ENCODE peak calls at places on chromosome 22, in four cellular contexts. Q is fibroblast of lung, L is GM23248, S is endothelial cell of umbilical vein. G is an unnamed sample.

GRCh38 chr22:19106886-19107729 is 15.1 kb downstream of the DGCR2 start:
- DNase-seq in S (no peak), L (no peak), Q (no peak), G (no peak)

GRCh38 chr22:42269407-42270177 is 861 bp downstream of the TCF20 start:
- DNase-seq in L (peak; percentile 59), S (peak; percentile 28), Q (no peak), G (peak; percentile 9)

GRCh38 chr22:17368727-17369552 is at the start of gene CECR2:
- DNase-seq in S (no peak), L (no peak), Q (peak; percentile 10), G (peak; percentile 0)

GRCh38 chr22:38129856-38130255 is 19.4 kb upstream of the BAIAP2L2 start:
- DNase-seq in L (no peak), Q (no peak), S (no peak), G (no peak)

GRCh38 chr22:19193879-19194278 is 15.3 kb upstream of the SLC25A1 start:
- DNase-seq in S (no peak), Q (no peak), L (no peak), G (no peak)

GRCh38 chr22:47091921-47092700 is 329.7 kb downstream of the TBC1D22A start:
- DNase-seq in S (no peak), Q (no peak), L (no peak), G (no peak)

GRCh38 chr22:19874307-19875060 is 19.8 kb upstream of the GNB1L start:
- DNase-seq in S (peak; percentile 77), L (peak; percentile 33), Q (peak; percentile 41), G (peak; percentile 29)

GRCh38 chr22:20117656-20118571 is 888 bp upstream of the TRMT2A start:
- DNase-seq in Q (peak; percentile 51), S (peak; percentile 25), L (peak; percentile 80), G (peak; percentile 22)

GRCh38 chr22:27226666-27227065 is 569.3 kb downstream of the MIAT start:
- DNase-seq in Q (peak; percentile 73), L (peak; percentile 60), S (no peak), G (peak; percentile 64)

GRCh38 chr22:19806213-19807160 is 45.9 kb downstream of the TBX1 start:
- DNase-seq in L (no peak), Q (peak; percentile 38), S (peak; percentile 63), G (peak; percentile 23)

GRCh38 chr22:42461511-42461910 is 29.3 kb upstream of the NFAM1 start:
- DNase-seq in Q (no peak), L (no peak), S (no peak), G (no peak)

GRCh38 chr22:20551805-20552449 is 44.5 kb downstream of the MED15 start:
- DNase-seq in S (peak; percentile 48), Q (no peak), L (peak; percentile 60), G (no peak)

GRCh38 chr22:41576877-41577276 is 12.8 kb downstream of the PMM1 start:
- DNase-seq in Q (peak; percentile 34), S (peak; percentile 31), L (peak; percentile 62), G (no peak)

GRCh38 chr22:41564563-41564962 is 3.8 kb downstream of the CSDC2 start:
- DNase-seq in L (no peak), S (no peak), Q (peak; percentile 43), G (no peak)

GRCh38 chr22:38710352-38710751 is 4.6 kb downstream of the GTPBP1 start:
- DNase-seq in L (no peak), S (no peak), Q (no peak), G (no peak)

GRCh38 chr22:22810018-22810427 is 77.6 kb upstream of the IGLL5 start:
- DNase-seq in Q (peak; percentile 11), L (no peak), S (peak; percentile 7), G (peak; percentile 4)

GRCh38 chr22:48495751-48496080 is 1332.0 kb downstream of the BRD1 start:
- DNase-seq in Q (no peak), S (no peak), L (no peak), G (no peak)

GRCh38 chr22:35349704-35350538 is 31.0 kb upstream of the HMOX1 start:
- DNase-seq in Q (peak; percentile 41), L (peak; percentile 48), S (no peak), G (peak; percentile 14)

GRCh38 chr22:35353318-35353717 is 27.6 kb upstream of the HMOX1 start:
- DNase-seq in S (no peak), L (no peak), Q (no peak), G (no peak)

GRCh38 chr22:35350539-35351503 is 30.1 kb upstream of the HMOX1 start:
- DNase-seq in S (peak; percentile 89), Q (peak; percentile 89), L (peak; percentile 97), G (peak; percentile 78)

GRCh38 chr22:35354068-35354467 is 26.8 kb upstream of the HMOX1 start:
- DNase-seq in L (no peak), Q (no peak), S (no peak), G (no peak)

DNA sequence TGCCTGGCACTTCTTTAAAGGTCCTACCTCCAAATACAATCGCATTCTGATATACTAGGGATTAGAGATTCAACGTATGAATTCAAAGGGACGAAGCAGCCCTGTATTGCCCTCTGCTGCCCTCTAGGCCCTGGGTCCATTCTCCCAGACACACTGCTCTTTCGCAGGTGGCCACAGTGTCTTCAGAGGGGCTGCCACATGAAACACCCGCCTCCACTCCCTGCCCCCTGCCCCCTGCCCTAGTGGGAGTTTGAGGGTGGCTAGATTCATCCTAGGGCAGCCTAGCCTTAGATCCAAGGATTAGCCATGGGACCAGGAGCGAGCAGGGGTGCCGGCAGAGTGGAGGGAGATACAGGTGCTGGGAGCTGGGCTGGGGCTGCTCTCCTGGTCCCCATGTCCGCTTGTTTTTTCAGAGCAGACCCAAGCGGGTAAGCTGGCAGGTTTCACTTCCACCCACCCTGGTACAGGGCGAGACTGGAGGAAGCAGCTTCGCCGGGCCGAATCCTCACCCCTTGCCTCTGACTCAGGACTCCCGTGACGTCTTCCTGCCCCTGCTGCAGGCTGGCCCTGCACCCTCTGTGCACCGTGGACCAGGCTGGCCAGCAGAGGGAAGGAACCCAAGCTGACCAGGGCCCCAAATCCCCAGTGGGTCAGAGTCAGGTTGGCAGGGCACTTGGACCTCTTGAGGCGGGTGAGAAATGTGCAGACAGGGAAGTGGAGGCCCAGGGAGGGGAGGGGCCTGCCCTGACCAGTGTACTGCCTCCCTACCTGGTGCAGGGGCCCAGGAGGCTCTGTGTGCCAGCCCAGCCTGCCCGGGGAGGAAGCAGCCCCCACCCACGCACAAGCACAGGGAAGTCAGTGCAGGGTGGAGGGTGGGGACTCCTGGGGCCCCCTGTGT is 28.4 kb upstream of the HMOX1 start:
- DNase-seq in S (peak; percentile 46), L (peak; percentile 45), Q (peak; percentile 39), G (no peak)
- H3K4me2 ChIP-seq in S (no peak overlapping the region), L (no peak overlapping the region), Q (no peak overlapping the region), G (no peak overlapping the region)

GRCh38 chr22:28907311-28908008 is 24.1 kb downstream of the ZNRF3 start:
- DNase-seq in Q (peak; percentile 19), L (no peak), S (no peak), G (no peak)
- H3K27ac ChIP-seq in Q (no peak overlapping the region), L (no peak overlapping the region), S (no peak overlapping the region), G (no peak overlapping the region)

GRCh38 chr22:32325416-32325801 is 32.3 kb upstream of the RFPL3 start:
- DNase-seq in Q (no peak), L (no peak), S (no peak), G (no peak)
- TF ChIP-seq EZH2 in Q (no peak), L (no peak), S (no peak), G (no peak)

DNA sequence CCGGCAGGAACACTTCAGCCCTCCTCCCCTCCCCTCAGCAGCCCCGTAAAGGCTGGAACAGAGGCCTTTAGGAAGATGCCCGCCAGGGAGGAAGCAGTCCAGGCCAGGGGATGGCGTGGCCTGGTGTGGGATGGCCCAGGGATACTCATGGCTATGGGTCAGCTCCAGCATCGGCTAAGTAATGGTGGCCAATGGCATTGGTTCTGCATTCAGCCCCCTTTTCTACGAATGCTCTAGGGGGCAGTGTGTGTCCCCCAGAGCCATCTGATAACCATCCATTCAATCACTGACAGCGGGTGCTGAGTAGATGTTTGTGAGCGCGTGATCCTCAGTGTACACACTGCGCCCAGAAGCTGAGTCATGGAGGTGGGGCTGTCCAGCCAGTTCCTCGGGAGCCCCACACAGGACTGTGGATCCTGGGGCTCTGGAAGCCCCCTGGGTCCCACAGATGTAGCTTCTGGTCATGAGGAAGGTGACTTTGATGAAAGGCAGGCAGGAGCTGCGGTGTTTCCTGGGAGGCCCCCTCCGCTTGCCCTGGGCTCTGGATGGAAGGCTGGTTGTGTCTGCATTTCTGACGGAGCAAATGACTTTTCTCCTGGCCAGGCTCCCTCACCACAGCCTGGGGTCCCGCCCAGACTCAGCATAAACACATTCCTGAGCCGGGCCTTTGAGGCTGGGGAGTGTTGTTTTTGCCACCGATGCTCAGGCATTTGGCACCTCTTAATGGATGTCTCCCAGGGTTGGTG is 46.5 kb downstream of the FBLN1 start:
- DNase-seq in L (peak; percentile 97), Q (peak; percentile 92), S (no peak), G (peak; percentile 90)
- H3K4me2 ChIP-seq in L (peak overlapping the region; percentile 45), Q (peak overlapping the region; percentile 40), S (no peak overlapping the region), G (peak overlapping the region; percentile 69)

DNA sequence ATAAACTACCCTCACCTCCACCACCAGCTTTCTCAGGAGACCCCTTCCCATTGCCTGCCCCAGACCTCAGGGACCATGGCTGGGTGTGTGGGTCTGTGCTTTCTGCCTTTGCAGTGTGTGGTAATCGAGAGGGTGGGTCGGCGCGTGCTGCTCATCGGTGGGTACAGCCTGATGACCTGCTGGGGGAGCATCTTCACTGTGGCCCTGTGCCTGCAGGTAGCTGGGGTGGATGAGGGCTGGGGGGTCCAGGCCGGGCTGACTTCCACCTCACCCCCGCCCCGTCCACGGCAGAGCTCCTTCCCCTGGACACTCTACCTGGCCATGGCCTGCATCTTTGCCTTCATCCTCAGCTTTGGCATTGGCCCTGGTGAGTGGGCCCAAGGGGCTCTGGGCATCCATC is 10.5 kb upstream of the MIF start:
- DNase-seq in L (no peak), S (no peak), Q (no peak), G (no peak)
- H3K27ac ChIP-seq in L (no peak overlapping the region), S (no peak overlapping the region), Q (no peak overlapping the region), G (no peak overlapping the region)

GRCh38 chr22:31753005-31753633 is 700 bp upstream of the DEPDC5 start:
- DNase-seq in S (no peak), Q (no peak), L (peak; percentile 45), G (no peak)
- TF ChIP-seq EZH2 in S (no peak), Q (no peak), L (no peak), G (no peak)

DNA sequence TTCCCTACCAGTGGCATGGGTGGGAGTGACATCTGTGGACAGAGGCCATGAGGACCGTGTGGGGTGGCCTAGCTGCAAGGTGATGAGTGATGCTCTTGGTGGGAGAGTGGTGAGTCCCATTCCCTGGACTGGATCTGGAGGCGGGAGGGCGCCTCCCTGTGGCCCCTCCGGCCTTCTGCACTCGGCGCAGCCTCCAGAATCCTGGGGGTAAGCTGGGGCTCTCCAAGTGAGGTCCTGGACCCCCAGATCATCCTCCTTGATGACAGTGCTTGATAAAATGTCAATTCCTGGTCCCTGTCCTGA is 32.3 kb upstream of the PRR5 start:
- DNase-seq in S (no peak), Q (no peak), L (peak; percentile 71), G (no peak)
- H3K4me2 ChIP-seq in S (no peak overlapping the region), Q (no peak overlapping the region), L (peak overlapping the region; percentile 89), G (no peak overlapping the region)

GRCh38 chr22:37058917-37059701 is 7.6 kb downstream of the KCTD17 start:
- DNase-seq in S (no peak), L (no peak), Q (no peak), G (no peak)
- H3K27ac ChIP-seq in S (no peak overlapping the region), L (no peak overlapping the region), Q (no peak overlapping the region), G (no peak overlapping the region)